ENCODE peak calls at places on chromosomes 4 and X, in eight cellular contexts. One of them, this sample, is unnamed.

GRCh38 chr4:124018383-124019317 is 622.1 kb downstream of the SPRY1 start:
- DNase-seq in stimulated activated CD4-positive, alpha-beta T cell treated with anti-CD3 and anti-CD28 coated beads, Interleukin-15, amount 100 ng/mL, for 1 hour: no peak
- DNase-seq in GM12865: peak
- DNase-seq in EL: peak
- DNase-seq in stomach: no peak
- DNase-seq in NB4: peak
- DNase-seq in RPMI8226: peak
- DNase-seq in NCI-H82: no peak
- DNase-seq in this sample: peak

GRCh38 chr4:121726642-121727268 is 30.0 kb upstream of the ANXA5 start:
- DNase-seq in stimulated activated CD4-positive, alpha-beta T cell treated with anti-CD3 and anti-CD28 coated beads, Interleukin-15, amount 100 ng/mL, for 1 hour: no peak
- DNase-seq in GM12865: peak
- DNase-seq in EL: peak
- DNase-seq in stomach: no peak
- DNase-seq in NB4: peak
- DNase-seq in RPMI8226: peak
- DNase-seq in NCI-H82: peak
- DNase-seq in this sample: no peak

GRCh38 chrX:47595701-47596655 is 13.7 kb downstream of the TIMP1 start:
- DNase-seq in stimulated activated CD4-positive, alpha-beta T cell treated with anti-CD3 and anti-CD28 coated beads, Interleukin-15, amount 100 ng/mL, for 1 hour: no peak
- DNase-seq in GM12865: no peak
- DNase-seq in EL: peak
- DNase-seq in stomach: no peak
- DNase-seq in NB4: no peak
- DNase-seq in RPMI8226: no peak
- DNase-seq in NCI-H82: no peak
- DNase-seq in this sample: no peak

GRCh38 chrX:53421772-53422090 is 723 bp downstream of the SMC1A start:
- DNase-seq in stimulated activated CD4-positive, alpha-beta T cell treated with anti-CD3 and anti-CD28 coated beads, Interleukin-15, amount 100 ng/mL, for 1 hour: no peak
- DNase-seq in GM12865: no peak
- DNase-seq in EL: no peak
- DNase-seq in stomach: no peak
- DNase-seq in NB4: no peak
- DNase-seq in RPMI8226: no peak
- DNase-seq in NCI-H82: peak
- DNase-seq in this sample: no peak

GRCh38 chrX:74349387-74349786 is 45.4 kb downstream of the ZCCHC13 start:
- DNase-seq in stimulated activated CD4-positive, alpha-beta T cell treated with anti-CD3 and anti-CD28 coated beads, Interleukin-15, amount 100 ng/mL, for 1 hour: no peak
- DNase-seq in GM12865: no peak
- DNase-seq in EL: peak
- DNase-seq in stomach: no peak
- DNase-seq in NB4: no peak
- DNase-seq in RPMI8226: no peak
- DNase-seq in NCI-H82: no peak
- DNase-seq in this sample: no peak

GRCh38 chr4:105306158-105306781 is 159.6 kb downstream of the TET2 start:
- DNase-seq in stimulated activated CD4-positive, alpha-beta T cell treated with anti-CD3 and anti-CD28 coated beads, Interleukin-15, amount 100 ng/mL, for 1 hour: peak
- DNase-seq in GM12865: peak
- DNase-seq in EL: peak
- DNase-seq in stomach: no peak
- DNase-seq in NB4: no peak
- DNase-seq in RPMI8226: peak
- DNase-seq in NCI-H82: no peak
- DNase-seq in this sample: no peak

GRCh38 chrX:53357799-53358530 is 64.5 kb downstream of the SMC1A start:
- DNase-seq in stimulated activated CD4-positive, alpha-beta T cell treated with anti-CD3 and anti-CD28 coated beads, Interleukin-15, amount 100 ng/mL, for 1 hour: no peak
- DNase-seq in GM12865: no peak
- DNase-seq in EL: no peak
- DNase-seq in stomach: no peak
- DNase-seq in NB4: no peak
- DNase-seq in RPMI8226: peak
- DNase-seq in NCI-H82: no peak
- DNase-seq in this sample: no peak

GRCh38 chr4:11471613-11472012 is 42.9 kb upstream of the HS3ST1 start:
- DNase-seq in stimulated activated CD4-positive, alpha-beta T cell treated with anti-CD3 and anti-CD28 coated beads, Interleukin-15, amount 100 ng/mL, for 1 hour: peak
- DNase-seq in GM12865: peak
- DNase-seq in EL: no peak
- DNase-seq in stomach: no peak
- DNase-seq in NB4: peak
- DNase-seq in RPMI8226: no peak
- DNase-seq in NCI-H82: no peak
- DNase-seq in this sample: no peak

GRCh38 chrX:47266643-47267042 is 33.8 kb downstream of the USP11 start:
- DNase-seq in stimulated activated CD4-positive, alpha-beta T cell treated with anti-CD3 and anti-CD28 coated beads, Interleukin-15, amount 100 ng/mL, for 1 hour: no peak
- DNase-seq in GM12865: no peak
- DNase-seq in EL: no peak
- DNase-seq in stomach: no peak
- DNase-seq in NB4: no peak
- DNase-seq in RPMI8226: no peak
- DNase-seq in NCI-H82: no peak
- DNase-seq in this sample: no peak

GRCh38 chrX:32116047-32116446 is 1044.2 kb upstream of the FTHL17 start:
- DNase-seq in stimulated activated CD4-positive, alpha-beta T cell treated with anti-CD3 and anti-CD28 coated beads, Interleukin-15, amount 100 ng/mL, for 1 hour: no peak
- DNase-seq in GM12865: no peak
- DNase-seq in EL: no peak
- DNase-seq in stomach: no peak
- DNase-seq in NB4: peak
- DNase-seq in RPMI8226: no peak
- DNase-seq in NCI-H82: no peak
- DNase-seq in this sample: no peak

GRCh38 chrX:71579136-71579989 is 1.1 kb downstream of the GCNA start:
- DNase-seq in stimulated activated CD4-positive, alpha-beta T cell treated with anti-CD3 and anti-CD28 coated beads, Interleukin-15, amount 100 ng/mL, for 1 hour: no peak
- DNase-seq in GM12865: no peak
- DNase-seq in EL: no peak
- DNase-seq in stomach: no peak
- DNase-seq in NB4: no peak
- DNase-seq in RPMI8226: no peak
- DNase-seq in NCI-H82: no peak
- DNase-seq in this sample: no peak